ENCODE peak calls at places on chromosomes 11 and 22, in six cellular contexts. O, G, A, W, T and C are unnamed samples.

GRCh38 chr11:10887307-10887706 is 29.5 kb upstream of the ZBED5 start:
- DNase-seq in O (no peak), G (no peak), A (no peak), W (no peak), T (no peak), C (no peak)

GRCh38 chr11:33706546-33706945 is 5.9 kb upstream of the C11orf91 start:
- DNase-seq in O (no peak), G (no peak), A (no peak), W (no peak), T (no peak), C (no peak)

GRCh38 chr11:2805388-2806057 is 80.1 kb downstream of the CDKN1C start:
- DNase-seq in O (no peak), G (no peak), A (no peak), W (no peak), T (no peak), C (no peak)

GRCh38 chr11:84465040-84465439 is 1162.1 kb downstream of the DLG2 start:
- DNase-seq in O (no peak), G (no peak), A (no peak), W (peak), T (no peak), C (peak)

GRCh38 chr11:120425527-120425926 is 86.0 kb upstream of the GRIK4 start:
- DNase-seq in O (no peak), G (no peak), A (no peak), W (no peak), T (no peak), C (no peak)

GRCh38 chr11:120660024-120660565 is 148.5 kb downstream of the GRIK4 start:
- DNase-seq in O (peak), G (no peak), A (peak), W (no peak), T (no peak), C (no peak)

GRCh38 chr22:49155809-49156580 is 671.7 kb downstream of the BRD1 start:
- DNase-seq in O (no peak), G (no peak), A (no peak), W (no peak), T (no peak), C (no peak)

GRCh38 chr11:70578831-70579230 is 180.5 kb downstream of the CTTN start:
- DNase-seq in O (no peak), G (no peak), A (no peak), W (no peak), T (no peak), C (no peak)

GRCh38 chr11:121358775-121359174 is 66.2 kb downstream of the SC5D start:
- DNase-seq in O (no peak), G (no peak), A (no peak), W (no peak), T (no peak), C (no peak)

GRCh38 chr11:36056160-36056751 is 112.4 kb downstream of the LDLRAD3 start:
- DNase-seq in O (peak), G (no peak), A (peak), W (peak), T (no peak), C (no peak)

GRCh38 chr11:70502677-70503076 is 104.3 kb downstream of the CTTN start:
- DNase-seq in O (no peak), G (no peak), A (no peak), W (no peak), T (no peak), C (no peak)

GRCh38 chr11:17272823-17273222 is 3.7 kb upstream of the NUCB2 start:
- DNase-seq in O (no peak), G (no peak), A (no peak), W (no peak), T (no peak), C (no peak)

GRCh38 chr11:69121621-69122336 is 34.0 kb upstream of the SMIM38 start:
- DNase-seq in O (no peak), G (no peak), A (no peak), W (no peak), T (no peak), C (no peak)

GRCh38 chr11:12963789-12964536 is 45.2 kb upstream of the RASSF10 start:
- DNase-seq in O (peak), G (no peak), A (peak), W (peak), T (peak), C (peak)

GRCh38 chr11:133383689-133384088 is 148.6 kb downstream of the OPCML start:
- DNase-seq in O (no peak), G (no peak), A (no peak), W (no peak), T (no peak), C (no peak)

GRCh38 chr11:809287-810039 is at the start of gene RPLP2:
- DNase-seq in O (peak), G (peak), A (peak), W (peak), T (peak), C (peak)

GRCh38 chr11:127050141-127050632 is 49.6 kb upstream of the KIRREL3 start:
- DNase-seq in O (no peak), G (no peak), A (no peak), W (no peak), T (no peak), C (no peak)

GRCh38 chr11:83257638-83258229 is 28.4 kb downstream of the CCDC90B start:
- DNase-seq in O (peak), G (peak), A (no peak), W (no peak), T (no peak), C (peak)